ENCODE peak calls at places on chromosomes 6 and 20, in seven cellular contexts. B, M, N, E, R, L and S are unnamed samples. For H3K4me1 and H3K36me3, the result is how much of the 10 kb centered on the place peaks cover.

GRCh38 chr6:53335224-53335994 is 13.3 kb downstream of the ELOVL5 start:
- DNase-seq in N (peak), E (peak), B (no peak), R (no peak), L (peak), M (no peak), S (peak)

GRCh38 chr20:57713505-57713903 is 3.7 kb upstream of the PMEPA1 start:
- DNase-seq in L (no peak), R (peak), B (no peak), N (no peak), M (peak), E (peak), S (no peak)

GRCh38 chr6:45447005-45447404 is 69.3 kb upstream of the SUPT3H start:
- DNase-seq in M (no peak), L (no peak), R (no peak), B (no peak), N (no peak), E (no peak), S (no peak)

GRCh38 chr20:52312131-52312729 is 120.7 kb upstream of the ZFP64 start:
- DNase-seq in M (no peak), E (no peak), R (no peak), L (peak), B (peak), N (peak), S (peak)

GRCh38 chr20:1998715-1999114 is 4.9 kb upstream of the PDYN start:
- DNase-seq in N (no peak), E (no peak), L (peak), M (no peak), B (no peak), R (no peak), S (no peak)

GRCh38 chr6:70394518-70395300 is 18.6 kb upstream of the FAM135A start:
- DNase-seq in R (no peak), E (peak), M (no peak), L (peak), B (no peak), N (peak), S (no peak)

GRCh38 chr6:96626749-96627353 is 63.9 kb downstream of the FHL5 start:
- DNase-seq in E (no peak), B (no peak), M (no peak), N (no peak), L (peak), R (no peak), S (peak)

GRCh38 chr6:118826096-118826495 is 67.9 kb upstream of the ASF1A start:
- DNase-seq in E (no peak), L (no peak), R (no peak), M (no peak), N (no peak), B (no peak), S (no peak)

GRCh38 chr6:137878070-137878809 is 11.2 kb downstream of the TNFAIP3 start:
- DNase-seq in B (no peak), M (no peak), L (no peak), R (no peak), E (no peak), N (no peak), S (no peak)

GRCh38 chr20:35497320-35497719 is 32.1 kb downstream of the C20orf173 start:
- DNase-seq in R (no peak), M (no peak), L (no peak), E (no peak), B (no peak), N (no peak), S (no peak)

GRCh38 chr20:50279988-50280850 is 89.6 kb downstream of the CEBPB start:
- DNase-seq in L (no peak), R (no peak), N (no peak), M (no peak), E (no peak), B (no peak), S (no peak)
- H3K4me1 ChIP-seq in L (under half), R (under half), N (under half), M (under half), E (half or more), B (under half), S (under half)

DNA sequence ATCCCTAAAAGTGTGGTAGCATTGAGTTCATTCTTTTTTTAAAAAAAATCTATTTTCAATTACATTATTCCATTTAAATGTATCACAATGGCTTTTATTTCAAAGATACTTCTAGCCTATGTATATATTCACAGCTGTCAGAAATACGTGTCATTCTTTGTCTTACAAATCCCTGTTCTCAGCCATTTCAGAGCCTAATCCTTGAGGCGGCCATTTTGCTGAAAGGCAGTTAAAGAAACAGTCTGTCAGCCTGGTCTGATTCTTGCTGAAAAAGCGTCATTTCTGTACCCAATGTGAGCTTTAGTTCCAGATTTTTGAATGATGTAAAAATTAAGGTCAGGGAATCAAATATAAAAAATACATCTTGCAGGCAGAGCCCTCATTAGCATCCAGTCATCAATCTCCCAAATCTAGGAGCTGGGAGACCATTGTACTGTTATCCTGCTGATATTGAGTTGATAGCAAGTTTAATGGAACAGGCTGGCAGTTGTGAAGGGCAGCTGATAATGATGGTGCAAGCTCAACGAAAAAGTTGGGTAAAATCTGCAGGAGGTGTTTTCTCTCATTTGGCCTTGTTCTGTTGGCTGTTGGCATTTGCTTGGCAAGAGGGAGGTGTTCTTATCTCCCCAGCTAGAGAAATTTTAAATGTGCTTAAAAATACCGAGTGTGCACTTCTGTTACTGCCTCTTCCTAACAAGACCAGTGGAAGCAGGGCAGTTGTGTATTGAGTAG is 314.7 kb downstream of the SOX4 start:
- DNase-seq in N (no peak), L (peak), E (no peak), R (no peak), M (no peak), B (no peak), S (no peak)
- H3K27ac ChIP-seq in N (no peak), L (peak), E (no peak), R (no peak), M (no peak), B (no peak), S (no peak)

GRCh38 chr6:31888281-31889258 is 8.9 kb downstream of the EHMT2 start:
- DNase-seq in N (peak), R (no peak), L (peak), M (no peak), E (no peak), B (no peak), S (peak)

GRCh38 chr6:31889331-31889972 is 8.0 kb downstream of the EHMT2 start:
- DNase-seq in E (no peak), B (no peak), R (no peak), L (no peak), M (no peak), N (no peak), S (no peak)

GRCh38 chr6:31886426-31887068 is 7.8 kb upstream of the SLC44A4 start:
- DNase-seq in B (no peak), E (no peak), M (no peak), L (no peak), N (no peak), R (no peak), S (no peak)

GRCh38 chr6:31887608-31888007 is 8.8 kb upstream of the SLC44A4 start:
- DNase-seq in N (no peak), L (no peak), R (no peak), E (no peak), M (no peak), B (no peak), S (no peak)

GRCh38 chr6:31887173-31887572 is 8.4 kb upstream of the SLC44A4 start:
- DNase-seq in E (no peak), R (no peak), N (no peak), L (no peak), M (no peak), B (no peak), S (no peak)
- H3K36me3 ChIP-seq in E (half or more), R (half or more), N (under half), L (under half), M (half or more), B (half or more), S (under half)

GRCh38 chr6:149318581-149319286 is 1.2 kb downstream of the TAB2 start:
- DNase-seq in L (peak), B (no peak), R (no peak), E (no peak), N (peak), M (no peak), S (peak)
- H3K4me1 ChIP-seq in L (half or more), B (under half), R (under half), E (under half), N (under half), M (under half), S (under half)